ENCODE peak calls at places on chromosomes 3 and 15, in seven cellular contexts. One of them, this sample, is unnamed.

GRCh38 chr3:196942915-196943277 is 568 bp upstream of the NCBP2 start:
- DNase-seq in SK-N-SH: peak
- DNase-seq in GM06990: no peak
- DNase-seq in AG04450: no peak
- DNase-seq in cardiac fibroblast: peak
- DNase-seq in fibroblast of villous mesenchyme: peak
- DNase-seq in psoas muscle: no peak
- DNase-seq in this sample: peak

GRCh38 chr3:186949281-186949982 is 19.1 kb downstream of the ST6GAL1 start:
- DNase-seq in SK-N-SH: no peak
- DNase-seq in GM06990: no peak
- DNase-seq in AG04450: no peak
- DNase-seq in cardiac fibroblast: peak
- DNase-seq in fibroblast of villous mesenchyme: no peak
- DNase-seq in psoas muscle: no peak
- DNase-seq in this sample: peak

GRCh38 chr3:177553586-177553985 is 356.3 kb upstream of the TBL1XR1 start:
- DNase-seq in SK-N-SH: no peak
- DNase-seq in GM06990: no peak
- DNase-seq in AG04450: no peak
- DNase-seq in cardiac fibroblast: no peak
- DNase-seq in fibroblast of villous mesenchyme: no peak
- DNase-seq in psoas muscle: no peak
- DNase-seq in this sample: no peak

GRCh38 chr3:183328164-183328563 is 75.1 kb downstream of the B3GNT5 start:
- DNase-seq in SK-N-SH: no peak
- DNase-seq in GM06990: no peak
- DNase-seq in AG04450: no peak
- DNase-seq in cardiac fibroblast: no peak
- DNase-seq in fibroblast of villous mesenchyme: no peak
- DNase-seq in psoas muscle: no peak
- DNase-seq in this sample: no peak

GRCh38 chr3:112755845-112756671 is 90.6 kb downstream of the CD200R1L start:
- DNase-seq in SK-N-SH: no peak
- DNase-seq in GM06990: no peak
- DNase-seq in AG04450: no peak
- DNase-seq in cardiac fibroblast: no peak
- DNase-seq in fibroblast of villous mesenchyme: no peak
- DNase-seq in psoas muscle: no peak
- DNase-seq in this sample: no peak

GRCh38 chr3:177934001-177934891 is 602.0 kb upstream of the KCNMB2 start:
- DNase-seq in SK-N-SH: no peak
- DNase-seq in GM06990: no peak
- DNase-seq in AG04450: peak
- DNase-seq in cardiac fibroblast: peak
- DNase-seq in fibroblast of villous mesenchyme: peak
- DNase-seq in psoas muscle: peak
- DNase-seq in this sample: peak

GRCh38 chr3:155135003-155135402 is 54.9 kb downstream of the MME start:
- DNase-seq in SK-N-SH: no peak
- DNase-seq in GM06990: no peak
- DNase-seq in AG04450: no peak
- DNase-seq in cardiac fibroblast: no peak
- DNase-seq in fibroblast of villous mesenchyme: no peak
- DNase-seq in psoas muscle: no peak
- DNase-seq in this sample: no peak

GRCh38 chr3:11629716-11630115 is 14.0 kb downstream of the VGLL4 start:
- DNase-seq in SK-N-SH: no peak
- DNase-seq in GM06990: no peak
- DNase-seq in AG04450: peak
- DNase-seq in cardiac fibroblast: no peak
- DNase-seq in fibroblast of villous mesenchyme: peak
- DNase-seq in psoas muscle: no peak
- DNase-seq in this sample: peak

GRCh38 chr3:194001728-194002459 is 134.1 kb upstream of the HES1 start:
- DNase-seq in SK-N-SH: no peak
- DNase-seq in GM06990: no peak
- DNase-seq in AG04450: no peak
- DNase-seq in cardiac fibroblast: no peak
- DNase-seq in fibroblast of villous mesenchyme: no peak
- DNase-seq in psoas muscle: no peak
- DNase-seq in this sample: no peak

GRCh38 chr3:80050826-80051601 is 283.2 kb upstream of the ROBO1 start:
- DNase-seq in SK-N-SH: peak
- DNase-seq in GM06990: no peak
- DNase-seq in AG04450: no peak
- DNase-seq in cardiac fibroblast: no peak
- DNase-seq in fibroblast of villous mesenchyme: no peak
- DNase-seq in psoas muscle: no peak
- DNase-seq in this sample: no peak

GRCh38 chr3:14890470-14890869 is 56.9 kb upstream of the NR2C2 start:
- DNase-seq in SK-N-SH: no peak
- DNase-seq in GM06990: no peak
- DNase-seq in AG04450: no peak
- DNase-seq in cardiac fibroblast: no peak
- DNase-seq in fibroblast of villous mesenchyme: no peak
- DNase-seq in psoas muscle: no peak
- DNase-seq in this sample: no peak

GRCh38 chr3:50447290-50447840 is 56.1 kb downstream of the CACNA2D2 start:
- DNase-seq in SK-N-SH: no peak
- DNase-seq in GM06990: no peak
- DNase-seq in AG04450: no peak
- DNase-seq in cardiac fibroblast: no peak
- DNase-seq in fibroblast of villous mesenchyme: no peak
- DNase-seq in psoas muscle: no peak
- DNase-seq in this sample: no peak

GRCh38 chr3:141878812-141879211 is 2.4 kb downstream of the ATP1B3 start:
- DNase-seq in SK-N-SH: peak
- DNase-seq in GM06990: no peak
- DNase-seq in AG04450: no peak
- DNase-seq in cardiac fibroblast: peak
- DNase-seq in fibroblast of villous mesenchyme: peak
- DNase-seq in psoas muscle: no peak
- DNase-seq in this sample: peak

GRCh38 chr15:41966920-41967465 is 5.4 kb downstream of the EHD4 start:
- DNase-seq in SK-N-SH: no peak
- DNase-seq in GM06990: no peak
- DNase-seq in AG04450: no peak
- DNase-seq in cardiac fibroblast: no peak
- DNase-seq in fibroblast of villous mesenchyme: no peak
- DNase-seq in psoas muscle: no peak
- DNase-seq in this sample: no peak

GRCh38 chr15:71691700-71692417 is 118.5 kb upstream of the NR2E3 start:
- DNase-seq in SK-N-SH: no peak
- DNase-seq in GM06990: no peak
- DNase-seq in AG04450: peak
- DNase-seq in cardiac fibroblast: peak
- DNase-seq in fibroblast of villous mesenchyme: peak
- DNase-seq in psoas muscle: no peak
- DNase-seq in this sample: peak

GRCh38 chr3:17979248-17979647 is 236.8 kb upstream of the TBC1D5 start:
- DNase-seq in SK-N-SH: no peak
- DNase-seq in GM06990: no peak
- DNase-seq in AG04450: no peak
- DNase-seq in cardiac fibroblast: no peak
- DNase-seq in fibroblast of villous mesenchyme: no peak
- DNase-seq in psoas muscle: no peak
- DNase-seq in this sample: no peak
- TF ChIP-seq CTCF in SK-N-SH: no peak
- TF ChIP-seq CTCF in GM06990: no peak
- TF ChIP-seq CTCF in AG04450: no peak
- TF ChIP-seq CTCF in cardiac fibroblast: no peak
- TF ChIP-seq CTCF in fibroblast of villous mesenchyme: peak
- TF ChIP-seq CTCF in psoas muscle: no peak
- TF ChIP-seq CTCF in this sample: no peak

DNA sequence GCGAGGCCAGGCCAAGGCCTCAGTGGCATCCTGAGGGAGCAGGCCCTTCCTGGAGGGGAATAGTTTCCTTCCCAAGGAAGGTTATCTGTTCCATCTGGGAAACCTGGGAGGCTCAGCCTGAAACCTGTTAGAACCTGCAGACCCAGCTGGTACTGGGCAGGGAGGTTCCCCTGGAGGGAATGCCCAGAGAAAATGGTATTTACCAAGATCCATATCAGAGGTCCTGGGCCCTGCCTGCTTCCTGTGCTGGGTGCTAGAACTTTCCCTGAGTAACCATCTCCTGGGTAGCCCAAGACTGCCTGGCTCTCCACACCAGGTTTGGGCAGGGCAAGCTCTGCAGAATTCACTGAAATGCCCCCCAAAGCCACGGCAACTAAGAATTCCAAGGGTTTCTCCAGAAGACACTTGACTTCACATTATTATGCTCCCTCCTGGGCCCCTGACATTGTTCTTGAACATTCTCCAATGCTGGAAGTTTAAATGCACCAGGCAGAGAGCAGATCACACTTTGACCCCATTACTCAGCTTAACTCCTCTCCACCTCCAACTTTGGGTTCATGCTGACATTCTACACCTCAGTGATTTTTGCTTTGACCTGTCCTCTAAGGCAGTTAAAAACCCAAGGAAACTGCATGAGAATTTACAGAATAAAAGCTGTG is 2.0 kb downstream of the CA12 start:
- DNase-seq in SK-N-SH: no peak
- DNase-seq in GM06990: no peak
- DNase-seq in AG04450: no peak
- DNase-seq in cardiac fibroblast: no peak
- DNase-seq in fibroblast of villous mesenchyme: no peak
- DNase-seq in psoas muscle: no peak
- DNase-seq in this sample: no peak
- H3K4me3 ChIP-seq in SK-N-SH: no peak
- H3K4me3 ChIP-seq in GM06990: no peak
- H3K4me3 ChIP-seq in AG04450: peak
- H3K4me3 ChIP-seq in cardiac fibroblast: peak
- H3K4me3 ChIP-seq in fibroblast of villous mesenchyme: no peak
- H3K4me3 ChIP-seq in psoas muscle: no peak
- H3K4me3 ChIP-seq in this sample: peak

GRCh38 chr15:19992428-19992827 is 549.2 kb downstream of the GOLGA6L6 start:
- DNase-seq in SK-N-SH: no peak
- DNase-seq in GM06990: no peak
- DNase-seq in AG04450: no peak
- DNase-seq in cardiac fibroblast: no peak
- DNase-seq in fibroblast of villous mesenchyme: no peak
- DNase-seq in psoas muscle: no peak
- DNase-seq in this sample: no peak

GRCh38 chr15:19984101-19984500 is 557.5 kb downstream of the GOLGA6L6 start:
- DNase-seq in SK-N-SH: no peak
- DNase-seq in GM06990: no peak
- DNase-seq in AG04450: no peak
- DNase-seq in cardiac fibroblast: no peak
- DNase-seq in fibroblast of villous mesenchyme: no peak
- DNase-seq in psoas muscle: no peak
- DNase-seq in this sample: no peak

DNA sequence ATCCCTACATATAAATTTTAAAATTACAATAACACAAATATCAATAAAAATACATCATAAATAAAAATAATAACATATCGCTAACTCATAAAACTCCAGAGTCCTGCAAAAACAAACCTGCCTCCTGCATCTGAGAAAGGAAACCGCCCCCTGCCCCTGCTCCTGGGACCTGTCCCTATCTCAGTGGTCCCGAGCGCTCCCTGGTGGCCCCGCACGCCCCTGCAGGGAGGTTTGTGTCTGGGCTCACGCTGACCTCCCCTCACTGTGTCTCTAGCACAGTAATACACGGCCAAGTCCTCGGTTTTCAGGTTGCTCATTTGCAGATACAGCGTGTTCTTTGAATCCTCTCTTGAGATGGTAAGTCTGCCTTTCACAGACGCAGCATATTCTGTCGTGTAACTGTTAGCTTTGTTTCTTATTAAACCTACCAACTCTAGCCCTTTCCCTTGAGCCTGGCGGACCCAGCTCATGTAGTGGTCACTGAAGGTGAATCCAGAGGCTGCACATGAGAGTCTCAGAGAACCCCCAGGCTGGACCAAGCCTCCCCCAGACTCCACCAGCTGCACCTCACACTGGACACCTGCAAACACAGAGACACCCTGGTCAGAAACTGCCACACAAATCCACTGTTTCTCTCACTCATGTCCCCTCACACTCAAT is 554.1 kb downstream of the GOLGA6L6 start:
- DNase-seq in SK-N-SH: peak
- DNase-seq in GM06990: no peak
- DNase-seq in AG04450: no peak
- DNase-seq in cardiac fibroblast: no peak
- DNase-seq in fibroblast of villous mesenchyme: no peak
- DNase-seq in psoas muscle: no peak
- DNase-seq in this sample: no peak
- TF ChIP-seq CTCF in SK-N-SH: peak
- TF ChIP-seq CTCF in GM06990: peak
- TF ChIP-seq CTCF in AG04450: no peak
- TF ChIP-seq CTCF in cardiac fibroblast: peak
- TF ChIP-seq CTCF in fibroblast of villous mesenchyme: no peak
- TF ChIP-seq CTCF in psoas muscle: no peak
- TF ChIP-seq CTCF in this sample: no peak

GRCh38 chr3:46692566-46692983 is 904 bp downstream of the ALS2CL start:
- DNase-seq in SK-N-SH: no peak
- DNase-seq in GM06990: no peak
- DNase-seq in AG04450: no peak
- DNase-seq in cardiac fibroblast: no peak
- DNase-seq in fibroblast of villous mesenchyme: no peak
- DNase-seq in psoas muscle: peak
- DNase-seq in this sample: no peak
- H3K4me3 ChIP-seq in SK-N-SH: no peak
- H3K4me3 ChIP-seq in GM06990: no peak
- H3K4me3 ChIP-seq in AG04450: no peak
- H3K4me3 ChIP-seq in cardiac fibroblast: peak
- H3K4me3 ChIP-seq in fibroblast of villous mesenchyme: no peak
- H3K4me3 ChIP-seq in psoas muscle: peak
- H3K4me3 ChIP-seq in this sample: peak